ENCODE peak calls at places on chromosomes 7 and 10, in eight cellular contexts. One of them, this sample, is unnamed. For H3K4me1, the result is how much of the 10 kb centered on the place peaks cover.

GRCh38 chr10:31707578-31708411 is 220.8 kb downstream of the ARHGAP12 start:
- DNase-seq in stomach: no peak
- DNase-seq in sigmoid colon: peak
- DNase-seq in transverse colon: peak
- DNase-seq in GM23338: no peak
- DNase-seq in HepG2: no peak
- DNase-seq in endothelial cell of umbilical vein: peak
- DNase-seq in suprapubic skin: no peak
- DNase-seq in this sample: no peak

GRCh38 chr7:101362334-101363195 is at the start of gene COL26A1:
- DNase-seq in stomach: peak
- DNase-seq in sigmoid colon: no peak
- DNase-seq in transverse colon: peak
- DNase-seq in GM23338: peak
- DNase-seq in HepG2: no peak
- DNase-seq in endothelial cell of umbilical vein: no peak
- DNase-seq in suprapubic skin: no peak
- DNase-seq in this sample: no peak

GRCh38 chr10:77859865-77860282 is 66.7 kb downstream of the DLG5 start:
- DNase-seq in stomach: no peak
- DNase-seq in sigmoid colon: no peak
- DNase-seq in transverse colon: no peak
- DNase-seq in GM23338: no peak
- DNase-seq in HepG2: no peak
- DNase-seq in endothelial cell of umbilical vein: no peak
- DNase-seq in suprapubic skin: no peak
- DNase-seq in this sample: no peak

GRCh38 chr10:96271017-96271815 is at the start of gene BLNK:
- DNase-seq in stomach: peak
- DNase-seq in sigmoid colon: peak
- DNase-seq in transverse colon: peak
- DNase-seq in GM23338: no peak
- DNase-seq in HepG2: no peak
- DNase-seq in endothelial cell of umbilical vein: no peak
- DNase-seq in suprapubic skin: peak
- DNase-seq in this sample: peak

GRCh38 chr7:17626215-17626614 is 314.1 kb downstream of the SNX13 start:
- DNase-seq in stomach: no peak
- DNase-seq in sigmoid colon: no peak
- DNase-seq in transverse colon: no peak
- DNase-seq in GM23338: no peak
- DNase-seq in HepG2: no peak
- DNase-seq in endothelial cell of umbilical vein: no peak
- DNase-seq in suprapubic skin: no peak
- DNase-seq in this sample: no peak

GRCh38 chr7:155450828-155451521 is 7.0 kb upstream of the EN2 start:
- DNase-seq in stomach: no peak
- DNase-seq in sigmoid colon: no peak
- DNase-seq in transverse colon: no peak
- DNase-seq in GM23338: peak
- DNase-seq in HepG2: no peak
- DNase-seq in endothelial cell of umbilical vein: no peak
- DNase-seq in suprapubic skin: no peak
- DNase-seq in this sample: no peak

GRCh38 chr10:81000781-81001180 is 463.1 kb downstream of the SH2D4B start:
- DNase-seq in stomach: no peak
- DNase-seq in sigmoid colon: no peak
- DNase-seq in transverse colon: no peak
- DNase-seq in GM23338: no peak
- DNase-seq in HepG2: no peak
- DNase-seq in endothelial cell of umbilical vein: no peak
- DNase-seq in suprapubic skin: no peak
- DNase-seq in this sample: no peak

GRCh38 chr10:117242463-117242832 is 1.5 kb downstream of the SLC18A2 start:
- DNase-seq in stomach: no peak
- DNase-seq in sigmoid colon: no peak
- DNase-seq in transverse colon: no peak
- DNase-seq in GM23338: no peak
- DNase-seq in HepG2: no peak
- DNase-seq in endothelial cell of umbilical vein: no peak
- DNase-seq in suprapubic skin: no peak
- DNase-seq in this sample: no peak

GRCh38 chr7:158782638-158783490 is 46.4 kb downstream of the ESYT2 start:
- DNase-seq in stomach: no peak
- DNase-seq in sigmoid colon: peak
- DNase-seq in transverse colon: peak
- DNase-seq in GM23338: peak
- DNase-seq in HepG2: peak
- DNase-seq in endothelial cell of umbilical vein: peak
- DNase-seq in suprapubic skin: peak
- DNase-seq in this sample: no peak

GRCh38 chr7:143892527-143893300 is 9.3 kb downstream of the TCAF1 start:
- DNase-seq in stomach: no peak
- DNase-seq in sigmoid colon: no peak
- DNase-seq in transverse colon: no peak
- DNase-seq in GM23338: peak
- DNase-seq in HepG2: peak
- DNase-seq in endothelial cell of umbilical vein: peak
- DNase-seq in suprapubic skin: no peak
- DNase-seq in this sample: no peak

DNA sequence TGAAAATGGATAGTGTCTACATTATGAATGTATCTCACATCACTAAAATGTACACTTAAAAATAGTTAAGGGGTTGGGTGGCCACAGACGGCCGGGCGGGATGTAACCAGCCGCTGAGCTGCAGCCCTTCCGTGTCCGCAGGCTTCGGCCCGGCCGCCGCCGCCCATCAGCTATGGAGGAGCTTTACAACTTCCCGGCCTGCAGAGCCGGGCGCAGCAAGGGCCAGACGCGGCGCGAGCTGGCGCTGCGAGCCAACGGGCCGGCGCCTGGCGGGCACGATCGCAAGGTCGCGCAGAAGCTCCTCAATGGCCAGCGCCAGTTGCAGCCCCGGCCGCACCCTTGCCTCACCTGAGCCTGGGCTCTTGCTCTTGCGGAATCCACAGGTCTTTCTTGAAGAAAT is 69.1 kb downstream of the KMT2C start:
- DNase-seq in stomach: peak
- DNase-seq in sigmoid colon: no peak
- DNase-seq in transverse colon: peak
- DNase-seq in GM23338: no peak
- DNase-seq in HepG2: no peak
- DNase-seq in endothelial cell of umbilical vein: peak
- DNase-seq in suprapubic skin: no peak
- DNase-seq in this sample: no peak
- TF ChIP-seq POLR2AphosphoS5 in stomach: peak
- TF ChIP-seq POLR2AphosphoS5 in sigmoid colon: no peak
- TF ChIP-seq POLR2AphosphoS5 in transverse colon: no peak
- TF ChIP-seq POLR2AphosphoS5 in GM23338: no peak
- TF ChIP-seq POLR2AphosphoS5 in HepG2: no peak
- TF ChIP-seq POLR2AphosphoS5 in endothelial cell of umbilical vein: peak
- TF ChIP-seq POLR2AphosphoS5 in suprapubic skin: no peak
- TF ChIP-seq POLR2AphosphoS5 in this sample: no peak

GRCh38 chr7:141708053-141708452 is at the start of gene WEE2:
- DNase-seq in stomach: no peak
- DNase-seq in sigmoid colon: no peak
- DNase-seq in transverse colon: no peak
- DNase-seq in GM23338: no peak
- DNase-seq in HepG2: no peak
- DNase-seq in endothelial cell of umbilical vein: no peak
- DNase-seq in suprapubic skin: no peak
- DNase-seq in this sample: no peak
- H3K27ac ChIP-seq in stomach: no peak
- H3K27ac ChIP-seq in sigmoid colon: no peak
- H3K27ac ChIP-seq in transverse colon: no peak
- H3K27ac ChIP-seq in GM23338: no peak
- H3K27ac ChIP-seq in HepG2: no peak
- H3K27ac ChIP-seq in endothelial cell of umbilical vein: no peak
- H3K27ac ChIP-seq in suprapubic skin: no peak
- H3K27ac ChIP-seq in this sample: no peak

GRCh38 chr7:55056577-55057480 is 38.0 kb downstream of the EGFR start:
- DNase-seq in stomach: no peak
- DNase-seq in sigmoid colon: no peak
- DNase-seq in transverse colon: no peak
- DNase-seq in GM23338: no peak
- DNase-seq in HepG2: no peak
- DNase-seq in endothelial cell of umbilical vein: no peak
- DNase-seq in suprapubic skin: no peak
- DNase-seq in this sample: no peak

GRCh38 chr7:55059006-55059405 is 40.2 kb downstream of the EGFR start:
- DNase-seq in stomach: no peak
- DNase-seq in sigmoid colon: no peak
- DNase-seq in transverse colon: no peak
- DNase-seq in GM23338: no peak
- DNase-seq in HepG2: no peak
- DNase-seq in endothelial cell of umbilical vein: no peak
- DNase-seq in suprapubic skin: no peak
- DNase-seq in this sample: no peak

GRCh38 chr7:55056068-55056467 is 37.3 kb downstream of the EGFR start:
- DNase-seq in stomach: no peak
- DNase-seq in sigmoid colon: no peak
- DNase-seq in transverse colon: no peak
- DNase-seq in GM23338: no peak
- DNase-seq in HepG2: no peak
- DNase-seq in endothelial cell of umbilical vein: no peak
- DNase-seq in suprapubic skin: no peak
- DNase-seq in this sample: no peak

GRCh38 chr7:55060085-55060484 is 41.3 kb downstream of the EGFR start:
- DNase-seq in stomach: no peak
- DNase-seq in sigmoid colon: no peak
- DNase-seq in transverse colon: no peak
- DNase-seq in GM23338: no peak
- DNase-seq in HepG2: no peak
- DNase-seq in endothelial cell of umbilical vein: no peak
- DNase-seq in suprapubic skin: no peak
- DNase-seq in this sample: no peak

GRCh38 chr7:55058314-55058713 is 39.5 kb downstream of the EGFR start:
- DNase-seq in stomach: no peak
- DNase-seq in sigmoid colon: no peak
- DNase-seq in transverse colon: no peak
- DNase-seq in GM23338: no peak
- DNase-seq in HepG2: no peak
- DNase-seq in endothelial cell of umbilical vein: no peak
- DNase-seq in suprapubic skin: no peak
- DNase-seq in this sample: no peak
- H3K4me1 ChIP-seq in stomach: under half
- H3K4me1 ChIP-seq in sigmoid colon: under half
- H3K4me1 ChIP-seq in transverse colon: under half
- H3K4me1 ChIP-seq in GM23338: under half
- H3K4me1 ChIP-seq in HepG2: under half
- H3K4me1 ChIP-seq in endothelial cell of umbilical vein: under half
- H3K4me1 ChIP-seq in suprapubic skin: half or more
- H3K4me1 ChIP-seq in this sample: under half

DNA sequence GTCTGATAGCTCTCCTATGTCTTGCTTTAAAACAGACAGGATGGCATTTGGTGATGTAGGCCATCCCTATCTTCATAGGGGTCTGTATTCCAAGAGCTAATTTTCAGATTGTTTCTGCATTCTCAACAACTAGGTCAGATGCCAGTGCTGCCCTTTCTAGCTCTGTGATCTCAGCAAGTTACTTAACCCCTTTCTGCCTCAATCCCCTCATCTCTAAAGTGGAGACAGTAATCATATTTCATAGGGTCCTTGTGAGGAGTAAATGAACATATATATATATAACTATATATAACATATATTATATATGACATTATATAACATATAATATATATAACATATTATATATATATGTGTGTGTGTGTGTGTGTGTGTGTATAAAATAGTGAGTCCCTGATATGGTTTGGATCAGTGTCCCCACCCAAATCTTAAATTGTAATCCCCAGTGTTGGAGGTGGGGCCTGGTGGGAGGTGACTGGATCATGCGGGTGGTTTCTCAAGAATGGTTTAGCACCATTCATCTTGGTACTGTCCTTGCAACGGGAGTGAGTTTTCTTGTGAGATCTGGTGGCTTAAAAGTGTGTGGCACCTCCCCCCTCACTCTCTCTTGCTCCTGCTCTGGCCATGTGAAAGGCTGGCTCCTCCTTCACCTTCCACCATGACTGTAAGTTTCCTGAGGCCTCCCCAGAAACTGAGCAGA is 45.2 kb downstream of the HIPK2 start:
- DNase-seq in stomach: no peak
- DNase-seq in sigmoid colon: no peak
- DNase-seq in transverse colon: no peak
- DNase-seq in GM23338: no peak
- DNase-seq in HepG2: no peak
- DNase-seq in endothelial cell of umbilical vein: no peak
- DNase-seq in suprapubic skin: no peak
- DNase-seq in this sample: no peak
- TF ChIP-seq POLR2AphosphoS5 in stomach: no peak
- TF ChIP-seq POLR2AphosphoS5 in sigmoid colon: no peak
- TF ChIP-seq POLR2AphosphoS5 in transverse colon: no peak
- TF ChIP-seq POLR2AphosphoS5 in GM23338: no peak
- TF ChIP-seq POLR2AphosphoS5 in HepG2: no peak
- TF ChIP-seq POLR2AphosphoS5 in endothelial cell of umbilical vein: no peak
- TF ChIP-seq POLR2AphosphoS5 in suprapubic skin: no peak
- TF ChIP-seq POLR2AphosphoS5 in this sample: no peak

DNA sequence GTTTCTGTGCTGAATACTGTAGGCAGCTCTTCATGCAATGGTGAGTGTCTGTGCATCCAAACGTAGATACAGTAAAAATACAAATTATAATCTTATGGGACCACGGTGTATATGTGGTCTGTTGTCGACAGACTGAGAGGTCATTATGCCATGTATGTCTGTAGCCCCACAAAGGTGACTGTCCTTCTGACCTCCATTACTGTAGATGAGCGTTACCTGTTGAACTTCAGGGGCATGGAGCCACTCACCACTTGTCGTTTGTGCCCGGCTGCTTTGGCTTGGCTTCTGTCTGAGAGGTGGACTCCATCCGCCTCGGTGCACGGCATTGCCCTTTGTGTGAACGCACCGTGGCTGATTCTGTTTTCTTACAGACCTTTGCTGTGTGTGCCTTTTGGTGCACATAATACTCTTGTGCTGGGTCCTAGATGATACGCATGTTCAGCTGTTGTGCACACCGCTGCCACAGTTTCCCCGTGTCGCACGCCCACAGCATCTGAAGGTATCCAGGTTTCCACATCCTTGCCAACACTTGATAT is 2.9 kb downstream of the UBE3C start:
- DNase-seq in stomach: no peak
- DNase-seq in sigmoid colon: no peak
- DNase-seq in transverse colon: no peak
- DNase-seq in GM23338: no peak
- DNase-seq in HepG2: no peak
- DNase-seq in endothelial cell of umbilical vein: no peak
- DNase-seq in suprapubic skin: no peak
- DNase-seq in this sample: no peak
- H3K27ac ChIP-seq in stomach: no peak
- H3K27ac ChIP-seq in sigmoid colon: no peak
- H3K27ac ChIP-seq in transverse colon: no peak
- H3K27ac ChIP-seq in GM23338: no peak
- H3K27ac ChIP-seq in HepG2: no peak
- H3K27ac ChIP-seq in endothelial cell of umbilical vein: no peak
- H3K27ac ChIP-seq in suprapubic skin: no peak
- H3K27ac ChIP-seq in this sample: no peak

GRCh38 chr10:124074471-124075109 is 18.8 kb downstream of the CHST15 start:
- DNase-seq in stomach: no peak
- DNase-seq in sigmoid colon: no peak
- DNase-seq in transverse colon: peak
- DNase-seq in GM23338: no peak
- DNase-seq in HepG2: no peak
- DNase-seq in endothelial cell of umbilical vein: no peak
- DNase-seq in suprapubic skin: no peak
- DNase-seq in this sample: no peak
- H3K4me1 ChIP-seq in stomach: under half
- H3K4me1 ChIP-seq in sigmoid colon: half or more
- H3K4me1 ChIP-seq in transverse colon: under half
- H3K4me1 ChIP-seq in GM23338: under half
- H3K4me1 ChIP-seq in HepG2: half or more
- H3K4me1 ChIP-seq in endothelial cell of umbilical vein: under half
- H3K4me1 ChIP-seq in suprapubic skin: under half
- H3K4me1 ChIP-seq in this sample: under half

This sample was measured in breast epithelium.